ENCODE peak calls at places on chromosomes 6 and 20, in nine cellular contexts. One of them, this sample, is unnamed.

GRCh38 chr6:152160346-152160745 is 352.9 kb downstream of the ESR1 start:
- DNase-seq in M059J: no peak
- DNase-seq in activated gamma-delta T cell: no peak
- DNase-seq in NCI-H774: no peak
- DNase-seq in cardiac muscle cell: no peak
- DNase-seq in CD4-positive, alpha-beta memory T cell: no peak
- DNase-seq in GM13977: peak
- DNase-seq in activated CD8-positive, alpha-beta memory T cell treated with anti-CD3 and anti-CD28 coated beads, Interleukin-2, amount 50 U/mL, for 48 hours: no peak
- DNase-seq in activated effector memory CD4-positive, alpha-beta T cell treated with Interleukin-2 at 50 U/mL for 16 hours: no peak
- DNase-seq in this sample: no peak

GRCh38 chr20:58693226-58694006 is 816 bp downstream of the NPEPL1 start:
- DNase-seq in GM13977: no peak
- DNase-seq in activated CD8-positive, alpha-beta memory T cell treated with anti-CD3 and anti-CD28 coated beads, Interleukin-2, amount 50 U/mL, for 48 hours: peak
- DNase-seq in activated effector memory CD4-positive, alpha-beta T cell treated with Interleukin-2 at 50 U/mL for 16 hours: peak
- DNase-seq in CD4-positive, alpha-beta memory T cell: no peak
- DNase-seq in M059J: peak
- DNase-seq in cardiac muscle cell: no peak
- DNase-seq in activated gamma-delta T cell: no peak
- DNase-seq in NCI-H774: no peak
- DNase-seq in this sample: no peak

GRCh38 chr6:152225231-152225934 is 411.8 kb downstream of the SYNE1 start:
- DNase-seq in CD4-positive, alpha-beta memory T cell: no peak
- DNase-seq in activated gamma-delta T cell: no peak
- DNase-seq in activated effector memory CD4-positive, alpha-beta T cell treated with Interleukin-2 at 50 U/mL for 16 hours: no peak
- DNase-seq in M059J: no peak
- DNase-seq in GM13977: no peak
- DNase-seq in activated CD8-positive, alpha-beta memory T cell treated with anti-CD3 and anti-CD28 coated beads, Interleukin-2, amount 50 U/mL, for 48 hours: no peak
- DNase-seq in NCI-H774: no peak
- DNase-seq in cardiac muscle cell: no peak
- DNase-seq in this sample: no peak

GRCh38 chr20:33105336-33105924 is 26.0 kb downstream of the BPIFB4 start:
- DNase-seq in NCI-H774: no peak
- DNase-seq in activated CD8-positive, alpha-beta memory T cell treated with anti-CD3 and anti-CD28 coated beads, Interleukin-2, amount 50 U/mL, for 48 hours: no peak
- DNase-seq in GM13977: no peak
- DNase-seq in CD4-positive, alpha-beta memory T cell: no peak
- DNase-seq in activated effector memory CD4-positive, alpha-beta T cell treated with Interleukin-2 at 50 U/mL for 16 hours: no peak
- DNase-seq in M059J: no peak
- DNase-seq in activated gamma-delta T cell: no peak
- DNase-seq in cardiac muscle cell: peak
- DNase-seq in this sample: no peak

GRCh38 chr6:7086488-7086887 is 21.3 kb upstream of the RREB1 start:
- DNase-seq in CD4-positive, alpha-beta memory T cell: peak
- DNase-seq in GM13977: peak
- DNase-seq in cardiac muscle cell: peak
- DNase-seq in M059J: peak
- DNase-seq in activated effector memory CD4-positive, alpha-beta T cell treated with Interleukin-2 at 50 U/mL for 16 hours: peak
- DNase-seq in NCI-H774: no peak
- DNase-seq in activated gamma-delta T cell: no peak
- DNase-seq in activated CD8-positive, alpha-beta memory T cell treated with anti-CD3 and anti-CD28 coated beads, Interleukin-2, amount 50 U/mL, for 48 hours: no peak
- DNase-seq in this sample: no peak

GRCh38 chr6:149244105-149244504 is 73.4 kb upstream of the TAB2 start:
- DNase-seq in M059J: no peak
- DNase-seq in GM13977: no peak
- DNase-seq in NCI-H774: no peak
- DNase-seq in activated CD8-positive, alpha-beta memory T cell treated with anti-CD3 and anti-CD28 coated beads, Interleukin-2, amount 50 U/mL, for 48 hours: no peak
- DNase-seq in CD4-positive, alpha-beta memory T cell: no peak
- DNase-seq in activated gamma-delta T cell: no peak
- DNase-seq in cardiac muscle cell: no peak
- DNase-seq in activated effector memory CD4-positive, alpha-beta T cell treated with Interleukin-2 at 50 U/mL for 16 hours: no peak
- DNase-seq in this sample: no peak

GRCh38 chr20:12086359-12086758 is 168.7 kb downstream of the BTBD3 start:
- DNase-seq in activated effector memory CD4-positive, alpha-beta T cell treated with Interleukin-2 at 50 U/mL for 16 hours: no peak
- DNase-seq in activated gamma-delta T cell: no peak
- DNase-seq in M059J: peak
- DNase-seq in activated CD8-positive, alpha-beta memory T cell treated with anti-CD3 and anti-CD28 coated beads, Interleukin-2, amount 50 U/mL, for 48 hours: no peak
- DNase-seq in cardiac muscle cell: peak
- DNase-seq in NCI-H774: no peak
- DNase-seq in GM13977: no peak
- DNase-seq in CD4-positive, alpha-beta memory T cell: no peak
- DNase-seq in this sample: no peak

GRCh38 chr20:23602261-23602660 is 3.5 kb downstream of the CST9 start:
- DNase-seq in activated gamma-delta T cell: no peak
- DNase-seq in GM13977: no peak
- DNase-seq in activated CD8-positive, alpha-beta memory T cell treated with anti-CD3 and anti-CD28 coated beads, Interleukin-2, amount 50 U/mL, for 48 hours: no peak
- DNase-seq in CD4-positive, alpha-beta memory T cell: no peak
- DNase-seq in NCI-H774: no peak
- DNase-seq in activated effector memory CD4-positive, alpha-beta T cell treated with Interleukin-2 at 50 U/mL for 16 hours: no peak
- DNase-seq in M059J: no peak
- DNase-seq in cardiac muscle cell: no peak
- DNase-seq in this sample: no peak

GRCh38 chr6:52363222-52363867 is 1.4 kb downstream of the PAQR8 start:
- DNase-seq in cardiac muscle cell: peak
- DNase-seq in GM13977: no peak
- DNase-seq in CD4-positive, alpha-beta memory T cell: no peak
- DNase-seq in M059J: peak
- DNase-seq in activated gamma-delta T cell: no peak
- DNase-seq in NCI-H774: no peak
- DNase-seq in activated effector memory CD4-positive, alpha-beta T cell treated with Interleukin-2 at 50 U/mL for 16 hours: no peak
- DNase-seq in activated CD8-positive, alpha-beta memory T cell treated with anti-CD3 and anti-CD28 coated beads, Interleukin-2, amount 50 U/mL, for 48 hours: no peak
- DNase-seq in this sample: no peak

GRCh38 chr20:48823960-48824497 is 3.8 kb downstream of the PREX1 start:
- DNase-seq in NCI-H774: no peak
- DNase-seq in activated CD8-positive, alpha-beta memory T cell treated with anti-CD3 and anti-CD28 coated beads, Interleukin-2, amount 50 U/mL, for 48 hours: peak
- DNase-seq in M059J: peak
- DNase-seq in GM13977: peak
- DNase-seq in activated effector memory CD4-positive, alpha-beta T cell treated with Interleukin-2 at 50 U/mL for 16 hours: peak
- DNase-seq in CD4-positive, alpha-beta memory T cell: peak
- DNase-seq in activated gamma-delta T cell: no peak
- DNase-seq in cardiac muscle cell: peak
- DNase-seq in this sample: peak

GRCh38 chr20:36866681-36867485 is 9.1 kb upstream of the TLDC2 start:
- DNase-seq in NCI-H774: no peak
- DNase-seq in activated CD8-positive, alpha-beta memory T cell treated with anti-CD3 and anti-CD28 coated beads, Interleukin-2, amount 50 U/mL, for 48 hours: no peak
- DNase-seq in cardiac muscle cell: no peak
- DNase-seq in activated gamma-delta T cell: no peak
- DNase-seq in activated effector memory CD4-positive, alpha-beta T cell treated with Interleukin-2 at 50 U/mL for 16 hours: no peak
- DNase-seq in CD4-positive, alpha-beta memory T cell: no peak
- DNase-seq in GM13977: no peak
- DNase-seq in M059J: peak
- DNase-seq in this sample: no peak

This sample was measured in hippocampal formation.